ENCODE peak calls at places on chromosome 13, in five cellular contexts. B is ovary, Q is body of pancreas, E is A549, U is prostate gland. M is an unnamed sample.

GRCh38 chr13:72544042-72544441 is 183.4 kb downstream of the MZT1 start:
- DNase-seq in B (no peak), Q (no peak), E (no peak), U (no peak), M (no peak)

GRCh38 chr13:26663801-26664200 is 96.8 kb downstream of the GPR12 start:
- DNase-seq in B (no peak), Q (no peak), E (no peak), U (no peak), M (no peak)

GRCh38 chr13:52374873-52375411 is 31.0 kb downstream of the THSD1 start:
- DNase-seq in B (no peak), Q (no peak), E (no peak), U (no peak), M (no peak)

GRCh38 chr13:30004204-30004603 is 153.8 kb upstream of the UBL3 start:
- DNase-seq in B (no peak), Q (no peak), E (no peak), U (no peak), M (no peak)

GRCh38 chr13:41034382-41034781 is 15.3 kb upstream of the ELF1 start:
- DNase-seq in B (no peak), Q (no peak), E (no peak), U (no peak), M (no peak)

GRCh38 chr13:35768126-35768525 is 291.6 kb upstream of the MAB21L1 start:
- DNase-seq in B (no peak), Q (no peak), E (no peak), U (no peak), M (no peak)

GRCh38 chr13:80374453-80374852 is 33.5 kb upstream of the SPRY2 start:
- DNase-seq in B (peak; percentile 39), Q (no peak), E (no peak), U (no peak), M (no peak)

GRCh38 chr13:75769141-75769905 is 133.2 kb downstream of the LMO7 start:
- DNase-seq in B (no peak), Q (no peak), E (no peak), U (no peak), M (no peak)

GRCh38 chr13:24747248-24748151 is 16.5 kb upstream of the RNF17 start:
- DNase-seq in B (no peak), Q (no peak), E (no peak), U (no peak), M (no peak)

GRCh38 chr13:109782066-109782822 is 4.1 kb downstream of the IRS2 start:
- DNase-seq in B (no peak), Q (no peak), E (no peak), U (no peak), M (peak; percentile 48)

GRCh38 chr13:93045836-93046235 is 180.8 kb upstream of the GPC6 start:
- DNase-seq in B (no peak), Q (no peak), E (no peak), U (no peak), M (no peak)

GRCh38 chr13:92769064-92769463 is 457.5 kb upstream of the GPC6 start:
- DNase-seq in B (no peak), Q (no peak), E (no peak), U (no peak), M (no peak)

GRCh38 chr13:41694902-41695301 is 237.6 kb downstream of the RGCC start:
- DNase-seq in B (peak; percentile 73), Q (peak; percentile 39), E (peak; percentile 19), U (peak; percentile 40), M (peak; percentile 76)

GRCh38 chr13:78192721-78193120 is 274.1 kb upstream of the EDNRB start:
- DNase-seq in B (no peak), Q (no peak), E (no peak), U (no peak), M (no peak)

GRCh38 chr13:44399045-44399444 is 25.4 kb downstream of the SERP2 start:
- DNase-seq in B (no peak), Q (no peak), E (no peak), U (no peak), M (no peak)

GRCh38 chr13:110382229-110382628 is 75.1 kb downstream of the COL4A2 start:
- DNase-seq in B (no peak), Q (no peak), E (no peak), U (no peak), M (no peak)

GRCh38 chr13:81671103-81671502 is 1330.2 kb upstream of the SPRY2 start:
- DNase-seq in B (no peak), Q (no peak), E (no peak), U (no peak), M (no peak)

GRCh38 chr13:93266681-93267080 is 40.1 kb downstream of the GPC6 start:
- DNase-seq in B (no peak), Q (no peak), E (no peak), U (no peak), M (no peak)

GRCh38 chr13:42735011-42735410 is 46.4 kb upstream of the FAM216B start:
- DNase-seq in B (no peak), Q (no peak), E (no peak), U (no peak), M (no peak)

GRCh38 chr13:42275098-42275471 is 3.1 kb downstream of the AKAP11 start:
- DNase-seq in B (no peak), Q (no peak), E (no peak), U (no peak), M (no peak)

GRCh38 chr13:21242236-21242635 is 65.8 kb downstream of the MRPL57 start:
- DNase-seq in B (no peak), Q (no peak), E (no peak), U (no peak), M (no peak)
- TF ChIP-seq CTCF in B (no peak), Q (no peak), E (no peak), U (no peak), M (no peak)

GRCh38 chr13:57629821-57630235 is 1.7 kb upstream of the PCDH17 start:
- DNase-seq in B (peak; percentile 61), Q (peak; percentile 88), E (no peak), U (no peak), M (peak; percentile 81)
- H3K4me3 ChIP-seq in B (peak overlapping the region; percentile 14), Q (no peak overlapping the region), E (peak overlapping the region; percentile 22), U (no peak overlapping the region), M (peak overlapping the region; percentile 64)

GRCh38 chr13:113296842-113297369 is at the start of gene LAMP1:
- DNase-seq in B (peak; percentile 98), Q (peak; percentile 99), E (peak; percentile 84), U (peak; percentile 94), M (peak; percentile 98)
- TF ChIP-seq POLR2A in B (peak; percentile 57), Q (peak; percentile 30), E (peak; percentile 33), U (peak; percentile 56), M (peak; percentile 86)

GRCh38 chr13:98039964-98040363 is 86.5 kb downstream of the IPO5 start:
- DNase-seq in B (no peak), Q (no peak), E (no peak), U (no peak), M (no peak)
- TF ChIP-seq CTCF in B (no peak), Q (no peak), E (no peak), U (no peak), M (no peak)

GRCh38 chr13:40024578-40024952 is 369.1 kb downstream of the COG6 start:
- DNase-seq in B (no peak), Q (no peak), E (no peak), U (no peak), M (no peak)

GRCh38 chr13:40026741-40027140 is 371.3 kb downstream of the COG6 start:
- DNase-seq in B (no peak), Q (no peak), E (no peak), U (no peak), M (no peak)

GRCh38 chr13:40024962-40025714 is 369.7 kb downstream of the COG6 start:
- DNase-seq in B (no peak), Q (no peak), E (no peak), U (no peak), M (no peak)

GRCh38 chr13:40028446-40028845 is 373.0 kb downstream of the COG6 start:
- DNase-seq in B (no peak), Q (no peak), E (no peak), U (no peak), M (no peak)

DNA sequence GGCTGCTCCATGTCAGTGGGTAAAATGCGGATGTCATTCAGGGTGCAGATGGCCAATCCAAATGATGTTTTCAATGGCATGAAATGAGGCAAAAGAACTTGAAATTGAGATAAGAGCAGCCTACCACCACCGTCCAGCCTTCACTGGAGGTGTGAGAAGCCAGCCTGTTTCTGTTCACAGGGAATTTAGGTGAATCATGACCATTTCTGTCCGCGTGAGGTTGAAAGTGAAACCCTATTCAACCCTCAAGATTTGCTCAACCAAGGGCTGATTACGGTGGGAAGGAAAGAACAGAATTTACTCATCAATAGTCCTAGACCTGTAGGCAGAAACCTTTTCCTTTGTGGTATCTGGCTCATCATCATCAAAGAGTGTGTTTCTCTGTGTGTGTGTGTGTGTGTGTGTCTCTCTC is 370.7 kb downstream of the COG6 start:
- DNase-seq in B (no peak), Q (no peak), E (no peak), U (no peak), M (no peak)
- H3K4me3 ChIP-seq in B (no peak overlapping the region), Q (no peak overlapping the region), E (no peak overlapping the region), U (no peak overlapping the region), M (no peak overlapping the region)

M was measured in adrenal gland.